ENCODE peak calls at places on chromosomes 3 and 15, in eight cellular contexts. T is breast epithelium, N is upper lobe of right lung, M is right lobe of liver, J is MM.1S, O is psoas muscle, W is neuronal stem cell, X is tibial artery. K is an unnamed sample.
A peak's percentile ranks its signal among the peaks of the same experiment; 100 is the strongest.

GRCh38 chr3:117407317-117407716 is 697.7 kb downstream of the TUSC7 start:
- DNase-seq in O (no peak), N (no peak), X (no peak), W (no peak), M (no peak), T (no peak), J (peak; percentile 35), K (no peak)

GRCh38 chr3:80040113-80040512 is 272.3 kb upstream of the ROBO1 start:
- DNase-seq in W (no peak), N (no peak), X (no peak), T (no peak), M (no peak), J (no peak), O (no peak), K (no peak)

GRCh38 chr3:16059081-16059537 is 115.4 kb upstream of the GALNT15 start:
- DNase-seq in J (no peak), O (no peak), M (no peak), X (no peak), W (no peak), N (no peak), T (no peak), K (no peak)

GRCh38 chr15:25177955-25178801 is 223.4 kb downstream of the SNRPN start:
- DNase-seq in O (peak; percentile 36), J (no peak), M (peak; percentile 6), W (no peak), X (peak; percentile 17), T (peak; percentile 19), N (peak; percentile 56), K (no peak)

GRCh38 chr3:102237181-102237580 is 197.6 kb upstream of the ZPLD1 start:
- DNase-seq in J (no peak), X (no peak), T (no peak), M (no peak), N (no peak), W (no peak), O (no peak), K (no peak)

GRCh38 chr3:53160660-53161344 is at the start of gene PRKCD:
- DNase-seq in X (peak; percentile 85), T (peak; percentile 82), N (peak; percentile 94), M (peak; percentile 91), J (peak; percentile 83), W (peak; percentile 64), O (peak; percentile 93), K (peak; percentile 94)

GRCh38 chr15:58165661-58166060 is 27.5 kb downstream of the AQP9 start:
- DNase-seq in T (no peak), N (no peak), W (no peak), X (peak; percentile 47), O (no peak), J (no peak), M (peak; percentile 82), K (no peak)

GRCh38 chr3:106113747-106114146 is 244.9 kb upstream of the CBLB start:
- DNase-seq in J (no peak), N (no peak), M (no peak), O (no peak), X (no peak), W (no peak), T (no peak), K (no peak)

GRCh38 chr15:57352535-57353316 is 23.6 kb upstream of the CGNL1 start:
- DNase-seq in X (no peak), M (no peak), T (no peak), W (no peak), O (no peak), J (no peak), N (no peak), K (no peak)

GRCh38 chr3:129016366-129016724 is 15.2 kb downstream of the EFCC1 start:
- DNase-seq in W (no peak), M (no peak), J (peak; percentile 59), X (no peak), N (no peak), T (no peak), O (no peak), K (no peak)

GRCh38 chr3:12807960-12808359 is 11.5 kb downstream of the CAND2 start:
- DNase-seq in J (no peak), O (no peak), T (no peak), X (no peak), N (peak; percentile 27), W (no peak), M (no peak), K (no peak)

GRCh38 chr3:481680-482079 is 285.1 kb downstream of the CHL1 start:
- DNase-seq in O (no peak), T (no peak), W (no peak), X (no peak), J (peak; percentile 22), M (no peak), N (no peak), K (no peak)

GRCh38 chr15:48667701-48668100 is 22.2 kb upstream of the FBN1 start:
- DNase-seq in N (no peak), W (no peak), M (no peak), T (no peak), J (no peak), X (no peak), O (no peak), K (no peak)

GRCh38 chr3:197460639-197461038 is 95.1 kb downstream of the BDH1 start:
- DNase-seq in J (no peak), X (no peak), W (no peak), N (peak; percentile 3), T (no peak), M (no peak), O (no peak), K (no peak)

GRCh38 chr3:4866841-4867240 is 112.4 kb upstream of the BHLHE40 start:
- DNase-seq in O (no peak), W (no peak), J (no peak), M (no peak), N (no peak), T (no peak), X (no peak), K (no peak)

GRCh38 chr15:89399390-89400120 is 64.9 kb upstream of the POLG start:
- DNase-seq in W (no peak), M (peak; percentile 29), T (no peak), J (peak; percentile 62), X (no peak), N (no peak), O (no peak), K (no peak)

GRCh38 chr3:158102660-158103085 is 3.5 kb downstream of the SHOX2 start:
- DNase-seq in W (no peak), O (no peak), J (no peak), X (no peak), T (no peak), N (no peak), M (no peak), K (no peak)

GRCh38 chr3:158105124-158105709 is 1.0 kb downstream of the SHOX2 start:
- DNase-seq in W (no peak), T (no peak), M (peak; percentile 21), O (no peak), N (peak; percentile 58), X (peak; percentile 34), J (no peak), K (peak; percentile 76)

GRCh38 chr3:158103131-158103955 is 2.9 kb downstream of the SHOX2 start:
- DNase-seq in X (peak; percentile 71), W (no peak), O (peak; percentile 59), J (no peak), T (no peak), N (peak; percentile 61), M (peak; percentile 42), K (peak; percentile 73)

GRCh38 chr3:158104346-158105020 is 1.7 kb downstream of the SHOX2 start:
- DNase-seq in N (no peak), T (no peak), M (no peak), J (no peak), O (no peak), X (no peak), W (no peak), K (no peak)

GRCh38 chr3:158103956-158104338 is 2.3 kb downstream of the SHOX2 start:
- DNase-seq in X (peak; percentile 34), T (no peak), W (no peak), O (no peak), N (no peak), M (no peak), J (no peak), K (no peak)
- H3K4me3 ChIP-seq in X (peak overlapping the region; percentile 79), T (peak overlapping the region; percentile 74), W (no peak overlapping the region), O (peak overlapping the region; percentile 47), N (no peak overlapping the region), M (no peak overlapping the region), J (no peak overlapping the region), K (peak overlapping the region; percentile 81)

DNA sequence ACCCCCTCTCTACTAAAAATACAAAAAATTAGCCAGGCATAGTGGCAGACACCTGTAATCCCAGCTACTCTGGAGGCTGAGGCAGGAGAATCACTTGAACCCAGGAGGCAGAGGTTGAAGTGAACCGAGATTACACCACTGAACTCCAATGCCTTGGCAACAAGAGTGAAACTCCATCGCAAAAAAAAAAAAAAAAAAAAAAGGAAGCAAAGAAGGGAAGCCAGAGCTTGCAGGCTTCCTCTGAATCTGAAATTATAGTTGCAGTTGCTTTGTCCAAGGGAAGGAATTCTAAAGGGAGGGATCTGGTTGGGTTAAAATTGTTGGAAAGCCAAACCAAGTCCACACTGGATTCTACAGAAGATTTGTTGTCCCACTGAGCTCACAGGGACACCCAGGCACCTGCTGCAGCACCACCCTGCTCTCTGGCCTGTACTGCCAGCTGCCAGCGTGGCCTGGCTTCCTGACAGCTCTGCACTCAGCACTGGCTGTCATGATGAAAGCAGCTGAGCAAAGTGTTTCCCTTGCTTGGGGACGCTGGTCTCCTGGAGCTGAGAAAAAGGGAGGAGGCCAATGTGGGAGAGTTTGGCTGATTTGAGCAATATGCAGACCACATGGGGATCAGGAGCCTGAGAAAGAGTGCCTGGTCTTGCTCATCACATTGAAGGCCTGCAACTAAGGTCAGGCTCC is 88.8 kb upstream of the HES1 start:
- DNase-seq in M (peak; percentile 86), J (peak; percentile 83), W (no peak), N (peak; percentile 83), X (peak; percentile 41), T (no peak), O (peak; percentile 89), K (no peak)
- H3K27ac ChIP-seq in M (peak overlapping the region; percentile 71), J (peak overlapping the region; percentile 35), W (no peak overlapping the region), N (no peak overlapping the region), X (no peak overlapping the region), T (no peak overlapping the region), O (peak overlapping the region; percentile 48), K (no peak overlapping the region)

DNA sequence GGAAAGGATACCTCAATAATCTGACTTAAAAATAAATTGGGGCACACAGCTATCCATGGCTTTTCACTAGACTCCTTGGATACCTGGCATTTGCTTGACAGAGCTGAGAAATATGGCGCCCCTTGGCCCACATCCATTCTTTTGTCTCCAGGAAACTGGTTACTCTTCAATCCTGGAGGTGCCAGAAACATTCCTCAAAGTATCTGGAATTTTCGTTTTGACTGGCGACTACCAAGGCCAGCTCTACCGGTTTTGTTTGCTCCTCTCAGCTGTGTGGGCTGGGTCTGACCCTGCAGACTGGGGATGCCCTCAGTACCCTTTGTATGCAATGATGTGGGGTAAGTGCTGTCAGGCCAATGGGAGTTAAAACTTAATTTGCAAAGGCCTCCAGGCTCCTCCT is 27.0 kb downstream of the KATNBL1 start:
- DNase-seq in O (no peak), M (no peak), N (no peak), J (no peak), X (no peak), W (no peak), T (no peak), K (no peak)
- H3K4me3 ChIP-seq in O (no peak overlapping the region), M (no peak overlapping the region), N (no peak overlapping the region), J (no peak overlapping the region), X (no peak overlapping the region), W (no peak overlapping the region), T (no peak overlapping the region), K (no peak overlapping the region)

DNA sequence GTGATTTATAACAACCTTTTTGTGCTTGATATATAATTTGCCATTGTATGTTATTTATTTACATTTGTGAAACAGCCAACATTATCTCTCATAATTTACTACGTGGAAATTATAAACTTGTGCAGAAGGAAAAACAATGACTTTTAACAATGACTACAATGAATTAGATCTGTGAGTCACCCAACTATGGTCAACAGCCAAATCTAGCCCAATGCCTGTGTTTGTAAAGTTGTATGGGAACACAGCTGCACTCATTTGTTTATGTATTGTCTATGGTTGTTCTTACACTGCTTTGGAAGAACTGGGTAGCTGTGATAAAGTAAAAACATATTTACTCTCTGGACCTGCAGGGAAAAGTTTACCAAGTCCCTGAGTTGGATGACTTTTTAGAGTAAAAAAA is 110.4 kb downstream of the OTOL1 start:
- DNase-seq in N (no peak), J (no peak), M (no peak), T (no peak), X (no peak), W (no peak), O (no peak), K (no peak)
- H3K27ac ChIP-seq in N (no peak overlapping the region), J (no peak overlapping the region), M (no peak overlapping the region), T (no peak overlapping the region), X (no peak overlapping the region), W (no peak overlapping the region), O (no peak overlapping the region), K (no peak overlapping the region)